ENCODE peak calls at places on chromosomes 7 and 10, in nine cellular contexts. One of them, this sample, is unnamed. For H3K4me1, the result is how much of the 10 kb centered on the place peaks cover.

GRCh38 chr7:138077809-138078208 is 1.6 kb downstream of the AKR1D1 start:
- DNase-seq in H9: no peak
- DNase-seq in tibial artery: no peak
- DNase-seq in A549: no peak
- DNase-seq in fibroblast of lung: no peak
- DNase-seq in mammary epithelial cell: peak
- DNase-seq in breast epithelium: no peak
- DNase-seq in OCI-LY7: no peak
- DNase-seq in Panc1: no peak
- DNase-seq in this sample: no peak

GRCh38 chr10:63668081-63668480 is 146.9 kb downstream of the REEP3 start:
- DNase-seq in breast epithelium: no peak
- DNase-seq in OCI-LY7: no peak
- DNase-seq in A549: no peak
- DNase-seq in Panc1: no peak
- DNase-seq in fibroblast of lung: peak
- DNase-seq in mammary epithelial cell: no peak
- DNase-seq in tibial artery: no peak
- DNase-seq in H9: no peak
- DNase-seq in this sample: no peak

GRCh38 chr10:68734349-68734748 is 13.3 kb downstream of the CCAR1 start:
- DNase-seq in OCI-LY7: no peak
- DNase-seq in fibroblast of lung: no peak
- DNase-seq in Panc1: no peak
- DNase-seq in breast epithelium: no peak
- DNase-seq in A549: no peak
- DNase-seq in mammary epithelial cell: no peak
- DNase-seq in tibial artery: no peak
- DNase-seq in H9: no peak
- DNase-seq in this sample: no peak

GRCh38 chr10:80518807-80519360 is 18.8 kb upstream of the SH2D4B start:
- DNase-seq in Panc1: no peak
- DNase-seq in tibial artery: no peak
- DNase-seq in OCI-LY7: no peak
- DNase-seq in breast epithelium: no peak
- DNase-seq in H9: no peak
- DNase-seq in fibroblast of lung: no peak
- DNase-seq in mammary epithelial cell: no peak
- DNase-seq in A549: no peak
- DNase-seq in this sample: no peak

GRCh38 chr10:97278491-97278989 is 13.9 kb downstream of the ARHGAP19 start:
- DNase-seq in Panc1: peak
- DNase-seq in OCI-LY7: peak
- DNase-seq in H9: no peak
- DNase-seq in fibroblast of lung: peak
- DNase-seq in mammary epithelial cell: peak
- DNase-seq in breast epithelium: no peak
- DNase-seq in tibial artery: no peak
- DNase-seq in A549: peak
- DNase-seq in this sample: no peak

GRCh38 chr7:18378989-18379605 is 116.5 kb upstream of the HDAC9 start:
- DNase-seq in mammary epithelial cell: no peak
- DNase-seq in tibial artery: no peak
- DNase-seq in Panc1: no peak
- DNase-seq in OCI-LY7: no peak
- DNase-seq in breast epithelium: no peak
- DNase-seq in A549: no peak
- DNase-seq in H9: no peak
- DNase-seq in fibroblast of lung: no peak
- DNase-seq in this sample: no peak

GRCh38 chr10:43225787-43226153 is 41.1 kb downstream of the RASGEF1A start:
- DNase-seq in tibial artery: no peak
- DNase-seq in mammary epithelial cell: no peak
- DNase-seq in Panc1: no peak
- DNase-seq in fibroblast of lung: no peak
- DNase-seq in A549: no peak
- DNase-seq in H9: no peak
- DNase-seq in OCI-LY7: no peak
- DNase-seq in breast epithelium: peak
- DNase-seq in this sample: no peak

GRCh38 chr7:157008206-157009169 is 2.0 kb downstream of the MNX1 start:
- DNase-seq in mammary epithelial cell: no peak
- DNase-seq in OCI-LY7: no peak
- DNase-seq in breast epithelium: no peak
- DNase-seq in tibial artery: no peak
- DNase-seq in Panc1: no peak
- DNase-seq in A549: no peak
- DNase-seq in fibroblast of lung: no peak
- DNase-seq in H9: no peak
- DNase-seq in this sample: no peak

GRCh38 chr7:6650521-6651011 is 13.4 kb downstream of the ZNF316 start:
- DNase-seq in A549: no peak
- DNase-seq in H9: no peak
- DNase-seq in OCI-LY7: no peak
- DNase-seq in fibroblast of lung: no peak
- DNase-seq in Panc1: no peak
- DNase-seq in mammary epithelial cell: no peak
- DNase-seq in breast epithelium: no peak
- DNase-seq in tibial artery: no peak
- DNase-seq in this sample: no peak

DNA sequence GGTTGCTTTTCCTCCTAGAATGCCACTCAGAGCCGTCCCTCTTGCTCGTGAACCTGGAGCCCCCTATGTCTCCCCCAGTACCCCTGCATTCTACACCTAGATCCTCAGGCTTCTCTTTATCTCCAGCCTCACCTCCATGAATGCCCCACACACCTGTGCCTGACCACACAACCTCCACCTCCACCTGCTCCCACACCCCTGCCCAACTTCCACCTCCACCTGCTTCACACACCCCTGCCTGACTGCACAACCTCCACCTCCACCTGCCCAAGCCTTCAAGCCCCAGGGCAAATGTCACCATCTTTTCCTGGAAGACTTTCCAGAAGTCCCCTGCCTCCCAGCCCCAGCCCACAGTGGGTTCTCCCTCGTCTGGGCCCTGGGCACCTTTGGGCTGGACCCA is 6.9 kb upstream of the LFNG start:
- DNase-seq in A549: no peak
- DNase-seq in Panc1: no peak
- DNase-seq in H9: no peak
- DNase-seq in tibial artery: no peak
- DNase-seq in mammary epithelial cell: no peak
- DNase-seq in breast epithelium: no peak
- DNase-seq in OCI-LY7: no peak
- DNase-seq in fibroblast of lung: no peak
- DNase-seq in this sample: no peak
- H3K4me1 ChIP-seq in A549: under half
- H3K4me1 ChIP-seq in Panc1: half or more
- H3K4me1 ChIP-seq in H9: under half
- H3K4me1 ChIP-seq in tibial artery: under half
- H3K4me1 ChIP-seq in mammary epithelial cell: under half
- H3K4me1 ChIP-seq in breast epithelium: under half
- H3K4me1 ChIP-seq in OCI-LY7: half or more
- H3K4me1 ChIP-seq in fibroblast of lung: under half
- H3K4me1 ChIP-seq in this sample: under half

GRCh38 chr7:41114691-41115090 is 588.2 kb downstream of the INHBA start:
- DNase-seq in Panc1: no peak
- DNase-seq in fibroblast of lung: no peak
- DNase-seq in tibial artery: no peak
- DNase-seq in mammary epithelial cell: no peak
- DNase-seq in A549: no peak
- DNase-seq in breast epithelium: no peak
- DNase-seq in H9: no peak
- DNase-seq in OCI-LY7: no peak
- DNase-seq in this sample: no peak
- H3K27ac ChIP-seq in Panc1: no peak
- H3K27ac ChIP-seq in fibroblast of lung: no peak
- H3K27ac ChIP-seq in tibial artery: no peak
- H3K27ac ChIP-seq in mammary epithelial cell: peak
- H3K27ac ChIP-seq in A549: no peak
- H3K27ac ChIP-seq in breast epithelium: no peak
- H3K27ac ChIP-seq in H9: no peak
- H3K27ac ChIP-seq in OCI-LY7: no peak
- H3K27ac ChIP-seq in this sample: no peak

GRCh38 chr7:139571190-139571589 is 47.7 kb downstream of the CLEC2L start:
- DNase-seq in Panc1: no peak
- DNase-seq in mammary epithelial cell: no peak
- DNase-seq in H9: no peak
- DNase-seq in tibial artery: no peak
- DNase-seq in A549: no peak
- DNase-seq in breast epithelium: no peak
- DNase-seq in OCI-LY7: no peak
- DNase-seq in fibroblast of lung: no peak
- DNase-seq in this sample: no peak
- H3K4me1 ChIP-seq in Panc1: under half
- H3K4me1 ChIP-seq in mammary epithelial cell: under half
- H3K4me1 ChIP-seq in H9: under half
- H3K4me1 ChIP-seq in tibial artery: under half
- H3K4me1 ChIP-seq in A549: under half
- H3K4me1 ChIP-seq in breast epithelium: under half
- H3K4me1 ChIP-seq in OCI-LY7: under half
- H3K4me1 ChIP-seq in fibroblast of lung: under half
- H3K4me1 ChIP-seq in this sample: under half

GRCh38 chr10:17219024-17219423 is 9.0 kb upstream of the VIM start:
- DNase-seq in tibial artery: no peak
- DNase-seq in fibroblast of lung: peak
- DNase-seq in H9: no peak
- DNase-seq in Panc1: no peak
- DNase-seq in OCI-LY7: no peak
- DNase-seq in mammary epithelial cell: peak
- DNase-seq in A549: no peak
- DNase-seq in breast epithelium: no peak
- DNase-seq in this sample: no peak

GRCh38 chr10:17216217-17216900 is 11.7 kb upstream of the VIM start:
- DNase-seq in mammary epithelial cell: peak
- DNase-seq in fibroblast of lung: peak
- DNase-seq in breast epithelium: no peak
- DNase-seq in A549: peak
- DNase-seq in OCI-LY7: no peak
- DNase-seq in tibial artery: no peak
- DNase-seq in Panc1: no peak
- DNase-seq in H9: peak
- DNase-seq in this sample: no peak

GRCh38 chr10:17216901-17217395 is 11.1 kb upstream of the VIM start:
- DNase-seq in tibial artery: no peak
- DNase-seq in Panc1: no peak
- DNase-seq in mammary epithelial cell: no peak
- DNase-seq in A549: no peak
- DNase-seq in OCI-LY7: no peak
- DNase-seq in breast epithelium: no peak
- DNase-seq in H9: no peak
- DNase-seq in fibroblast of lung: no peak
- DNase-seq in this sample: no peak

GRCh38 chr10:17215782-17216122 is 12.3 kb upstream of the VIM start:
- DNase-seq in mammary epithelial cell: no peak
- DNase-seq in OCI-LY7: no peak
- DNase-seq in Panc1: no peak
- DNase-seq in tibial artery: no peak
- DNase-seq in fibroblast of lung: no peak
- DNase-seq in H9: no peak
- DNase-seq in A549: no peak
- DNase-seq in breast epithelium: no peak
- DNase-seq in this sample: no peak

DNA sequence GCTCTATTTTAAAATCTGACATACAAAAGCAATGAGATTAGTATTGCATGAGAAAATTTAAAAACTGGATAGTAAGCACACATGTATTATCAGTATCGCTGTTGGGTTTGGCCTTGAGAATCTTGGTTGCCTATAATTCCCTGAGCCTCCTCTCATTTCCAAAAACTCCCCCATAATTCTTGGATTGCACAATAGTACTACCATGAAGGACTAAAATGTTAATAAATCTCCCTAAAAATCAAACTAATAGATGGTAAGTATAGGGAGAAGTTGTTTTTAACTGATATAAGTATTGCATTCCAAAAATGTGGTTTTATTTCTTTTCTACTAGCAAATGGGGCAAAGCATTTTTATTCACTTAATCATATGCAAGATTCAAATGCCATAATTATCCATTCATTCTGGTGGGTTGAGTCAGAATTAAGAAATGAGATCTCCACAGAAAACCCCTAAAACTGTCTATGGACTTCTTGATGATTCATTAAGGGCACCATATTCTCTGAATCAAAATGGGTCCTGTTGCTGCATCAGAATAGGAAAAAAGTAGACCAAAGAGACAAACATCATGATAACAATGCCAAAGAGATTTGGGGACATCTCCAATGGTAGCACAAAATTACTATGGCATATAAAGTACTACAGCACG is 10.3 kb upstream of the VIM start:
- DNase-seq in A549: no peak
- DNase-seq in fibroblast of lung: peak
- DNase-seq in breast epithelium: no peak
- DNase-seq in mammary epithelial cell: peak
- DNase-seq in tibial artery: no peak
- DNase-seq in Panc1: no peak
- DNase-seq in H9: no peak
- DNase-seq in OCI-LY7: no peak
- DNase-seq in this sample: no peak
- H3K27ac ChIP-seq in A549: peak
- H3K27ac ChIP-seq in fibroblast of lung: peak
- H3K27ac ChIP-seq in breast epithelium: peak
- H3K27ac ChIP-seq in mammary epithelial cell: peak
- H3K27ac ChIP-seq in tibial artery: peak
- H3K27ac ChIP-seq in Panc1: peak
- H3K27ac ChIP-seq in H9: no peak
- H3K27ac ChIP-seq in OCI-LY7: no peak
- H3K27ac ChIP-seq in this sample: no peak

GRCh38 chr10:79267449-79267848 is 79.8 kb upstream of the PPIF start:
- DNase-seq in Panc1: no peak
- DNase-seq in OCI-LY7: no peak
- DNase-seq in tibial artery: no peak
- DNase-seq in breast epithelium: no peak
- DNase-seq in fibroblast of lung: no peak
- DNase-seq in A549: no peak
- DNase-seq in mammary epithelial cell: no peak
- DNase-seq in H9: no peak
- DNase-seq in this sample: no peak
- H3K4me1 ChIP-seq in Panc1: under half
- H3K4me1 ChIP-seq in OCI-LY7: under half
- H3K4me1 ChIP-seq in tibial artery: under half
- H3K4me1 ChIP-seq in breast epithelium: under half
- H3K4me1 ChIP-seq in fibroblast of lung: half or more
- H3K4me1 ChIP-seq in A549: under half
- H3K4me1 ChIP-seq in mammary epithelial cell: half or more
- H3K4me1 ChIP-seq in H9: under half
- H3K4me1 ChIP-seq in this sample: under half

This sample was measured in psoas muscle.